ENCODE peak calls at places on chromosomes 16 and 17, in ten cellular contexts. G is lower lobe of right lung, J is tibial nerve, V is heart right ventricle, Q is heart left ventricle, S is small intestine, R is mesendoderm, I is spleen, W is HCT116, H is cardiac muscle cell. Z is an unnamed sample.
A peak's percentile ranks its signal among the peaks of the same experiment; 100 is the strongest.

GRCh38 chr17:10114931-10115535 is 83.4 kb downstream of the GAS7 start:
- DNase-seq in R (peak; percentile 75), G (peak; percentile 89), Q (peak; percentile 94), V (peak; percentile 91), I (peak; percentile 95), W (no peak), H (no peak), J (peak; percentile 86), S (peak; percentile 20), Z (peak; percentile 95)

GRCh38 chr17:9205520-9206159 is 184.3 kb downstream of the NTN1 start:
- DNase-seq in R (no peak), W (no peak), J (no peak), S (no peak), H (no peak), G (no peak), Q (no peak), V (no peak), I (peak; percentile 53), Z (no peak)

GRCh38 chr16:57807252-57807967 is 5.1 kb upstream of the KIFC3 start:
- DNase-seq in W (no peak), R (peak; percentile 58), S (no peak), Q (peak; percentile 40), I (no peak), J (no peak), V (no peak), G (no peak), H (no peak), Z (no peak)

GRCh38 chr17:55442953-55443683 is 21.5 kb upstream of the MMD start:
- DNase-seq in I (no peak), H (no peak), J (no peak), S (no peak), V (no peak), W (no peak), Q (no peak), G (no peak), R (no peak), Z (no peak)

GRCh38 chr16:52921104-52921503 is 131.6 kb downstream of the CHD9NB start:
- DNase-seq in S (no peak), Q (no peak), G (no peak), J (no peak), V (no peak), I (no peak), R (no peak), W (no peak), H (no peak), Z (no peak)

GRCh38 chr16:747978-748746 is 7.4 kb upstream of the CIAO3 start:
- DNase-seq in G (no peak), W (no peak), H (no peak), S (no peak), Q (no peak), I (no peak), R (no peak), J (no peak), V (no peak), Z (no peak)

GRCh38 chr16:75320435-75320834 is 69.0 kb upstream of the BCAR1 start:
- DNase-seq in I (no peak), J (no peak), W (no peak), S (no peak), V (peak; percentile 21), H (peak; percentile 71), G (no peak), R (peak; percentile 50), Q (no peak), Z (no peak)

GRCh38 chr16:47519037-47519436 is 57.9 kb downstream of the PHKB start:
- DNase-seq in Q (no peak), H (no peak), R (no peak), G (no peak), W (no peak), V (no peak), I (no peak), J (no peak), S (no peak), Z (no peak)

GRCh38 chr17:13806023-13806553 is 204.4 kb upstream of the HS3ST3A1 start:
- DNase-seq in V (no peak), W (no peak), R (no peak), I (no peak), G (no peak), H (no peak), S (no peak), J (no peak), Q (no peak), Z (no peak)

GRCh38 chr17:41844971-41845370 is 7.3 kb downstream of the KLHL10 start:
- DNase-seq in I (no peak), W (no peak), Q (no peak), V (no peak), H (no peak), G (no peak), R (no peak), J (no peak), S (no peak), Z (no peak)

GRCh38 chr17:17845046-17845775 is 8.4 kb upstream of the SREBF1 start:
- DNase-seq in R (no peak), W (no peak), S (no peak), G (no peak), H (no peak), V (no peak), I (no peak), J (no peak), Q (no peak), Z (peak; percentile 40)

GRCh38 chr16:7268182-7268581 is 64.5 kb upstream of the RBFOX1 start:
- DNase-seq in W (no peak), Q (no peak), H (peak; percentile 68), V (peak; percentile 18), G (no peak), R (peak; percentile 88), S (peak; percentile 33), J (no peak), I (no peak), Z (no peak)

GRCh38 chr17:79249945-79250521 is 175.4 kb downstream of the ENGASE start:
- DNase-seq in V (no peak), J (no peak), Q (no peak), H (no peak), I (no peak), W (no peak), G (no peak), R (no peak), S (no peak), Z (no peak)

GRCh38 chr17:69819316-69820087 is 255.5 kb upstream of the KCNJ16 start:
- DNase-seq in R (no peak), G (no peak), Q (no peak), J (no peak), V (no peak), H (no peak), W (no peak), S (no peak), I (no peak), Z (no peak)

GRCh38 chr17:4170639-4171280 is 27.8 kb downstream of the CYB5D2 start:
- DNase-seq in W (no peak), Q (no peak), G (no peak), R (no peak), S (no peak), I (peak; percentile 60), V (no peak), J (no peak), H (no peak), Z (no peak)

GRCh38 chr17:52233632-52234031 is 75.1 kb upstream of the CA10 start:
- DNase-seq in H (no peak), J (no peak), W (no peak), S (no peak), V (no peak), R (no peak), G (no peak), I (no peak), Q (no peak), Z (no peak)

GRCh38 chr17:52233176-52233575 is 74.7 kb upstream of the CA10 start:
- DNase-seq in J (no peak), S (no peak), Q (no peak), R (no peak), G (no peak), V (no peak), W (no peak), I (no peak), H (no peak), Z (no peak)

DNA sequence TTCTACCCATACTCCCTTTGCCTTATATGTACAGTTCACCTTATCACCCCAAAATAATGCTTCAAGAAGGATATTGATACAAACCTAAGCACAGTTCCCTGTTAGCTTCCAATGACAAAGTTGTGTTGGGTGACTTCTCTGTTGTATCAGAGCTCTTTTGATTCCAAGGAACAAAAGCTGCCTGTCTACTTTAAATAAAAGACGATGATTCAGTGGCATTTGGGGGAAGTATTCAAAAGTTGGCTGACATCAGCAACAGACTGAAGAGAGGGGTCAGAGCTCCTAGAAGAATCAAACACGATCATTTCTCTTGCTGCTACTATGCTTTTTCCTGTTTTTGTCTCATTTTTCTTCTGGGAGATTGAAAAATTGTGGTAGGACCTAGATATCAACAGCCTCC is 69.4 kb upstream of the CA10 start:
- DNase-seq in S (no peak), W (no peak), G (no peak), Q (no peak), H (no peak), R (no peak), V (no peak), J (no peak), I (no peak), Z (no peak)
- H3K4me1 ChIP-seq in S (no peaks in the 10 kb centered on the region), W (no peaks in the 10 kb centered on the region), G (no peaks in the 10 kb centered on the region), Q (no peaks in the 10 kb centered on the region), H (no peaks in the 10 kb centered on the region), R (no peaks in the 10 kb centered on the region), V (no peaks in the 10 kb centered on the region), J (no peaks in the 10 kb centered on the region), I (no peaks in the 10 kb centered on the region), Z (no peaks in the 10 kb centered on the region)

DNA sequence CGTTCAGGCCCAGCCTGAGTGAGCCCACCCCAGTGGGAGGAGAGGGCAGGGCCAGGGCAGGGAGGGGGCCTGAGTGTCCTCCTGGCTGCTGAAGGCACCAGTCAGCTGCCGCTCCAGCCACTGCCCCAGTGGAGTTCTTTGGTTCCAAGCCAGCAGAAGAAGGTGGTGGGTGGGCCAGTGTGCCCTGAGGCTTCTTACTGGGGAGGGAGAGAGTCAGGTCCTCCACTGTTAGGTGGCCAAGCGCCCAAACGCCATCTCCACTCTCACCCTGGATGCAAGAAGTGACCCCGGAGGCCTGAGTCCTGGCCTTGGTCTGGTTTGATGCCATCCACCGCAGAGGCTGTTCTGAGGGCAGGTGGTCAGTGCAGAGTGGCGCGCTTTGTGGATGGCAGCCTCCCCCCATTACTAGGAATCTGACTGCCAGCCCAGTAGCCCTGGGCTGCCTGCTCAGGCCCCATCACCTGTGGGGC is 2.2 kb downstream of the RNF213 start:
- DNase-seq in J (no peak), G (no peak), S (no peak), R (no peak), I (no peak), W (no peak), Q (no peak), H (no peak), V (no peak), Z (no peak)
- H3K4me1 ChIP-seq in J (peaks cover 31% of the 10 kb centered on the region), G (peaks cover 59% of the 10 kb centered on the region), S (peaks cover 21% of the 10 kb centered on the region), R (peaks cover 7% of the 10 kb centered on the region), I (peaks cover 32% of the 10 kb centered on the region), W (peaks cover 37% of the 10 kb centered on the region), Q (peaks cover 16% of the 10 kb centered on the region), H (no peaks in the 10 kb centered on the region), V (peaks cover 47% of the 10 kb centered on the region), Z (no peaks in the 10 kb centered on the region)

GRCh38 chr16:3518292-3518982 is 17.6 kb downstream of the CLUAP1 start:
- DNase-seq in V (no peak), S (no peak), H (no peak), I (no peak), Q (no peak), W (no peak), R (no peak), G (no peak), J (no peak), Z (no peak)
- H3K4me1 ChIP-seq in V (no peaks in the 10 kb centered on the region), S (no peaks in the 10 kb centered on the region), H (no peaks in the 10 kb centered on the region), I (no peaks in the 10 kb centered on the region), Q (no peaks in the 10 kb centered on the region), W (no peaks in the 10 kb centered on the region), R (no peaks in the 10 kb centered on the region), G (no peaks in the 10 kb centered on the region), J (no peaks in the 10 kb centered on the region), Z (no peaks in the 10 kb centered on the region)

GRCh38 chr17:83093506-83093905 is 14.1 kb downstream of the METRNL start:
- DNase-seq in S (no peak), H (no peak), W (no peak), G (no peak), V (no peak), Q (no peak), J (no peak), R (no peak), I (no peak), Z (no peak)
- H3K4me1 ChIP-seq in S (peaks cover 5% of the 10 kb centered on the region), H (no peaks in the 10 kb centered on the region), W (peaks cover 4% of the 10 kb centered on the region), G (peaks cover 39% of the 10 kb centered on the region), V (peaks cover 35% of the 10 kb centered on the region), Q (peaks cover 19% of the 10 kb centered on the region), J (peaks cover 31% of the 10 kb centered on the region), R (no peaks in the 10 kb centered on the region), I (peaks cover 4% of the 10 kb centered on the region), Z (peaks cover 8% of the 10 kb centered on the region)

Z was measured in aorta.